ENCODE peak calls at places on chromosomes 16 and 17, in ten cellular contexts. J is RWPE1, V is upper lobe of right lung, H is heart left ventricle, R is BE2C, S is tibial nerve, T is A549, C is thoracic aorta, U is fibroblast of mammary gland, I is GM06990. L is an unnamed sample.

GRCh38 chr16:89658221-89658879 is 714 bp downstream of the SPATA33 start:
- DNase-seq in J (peak; percentile 30), V (no peak), H (no peak), R (peak; percentile 24), S (no peak), T (no peak), C (no peak), U (no peak), I (no peak), L (no peak)

GRCh38 chr16:35795361-35796029 is 2336.1 kb downstream of the TP53TG3F start:
- DNase-seq in J (no peak), V (peak; percentile 54), H (no peak), R (peak; percentile 86), S (no peak), T (no peak), C (no peak), U (no peak), I (no peak), L (no peak)

GRCh38 chr17:78357177-78357586 is 2.7 kb downstream of the SOCS3 start:
- DNase-seq in J (no peak), V (peak; percentile 78), H (peak; percentile 65), R (no peak), S (no peak), T (peak; percentile 55), C (no peak), U (peak; percentile 78), I (no peak), L (no peak)

GRCh38 chr17:69880591-69881112 is 194.4 kb upstream of the KCNJ16 start:
- DNase-seq in J (no peak), V (no peak), H (no peak), R (no peak), S (no peak), T (no peak), C (no peak), U (no peak), I (no peak), L (no peak)

GRCh38 chr17:46903762-46904672 is 18.9 kb upstream of the GOSR2 start:
- DNase-seq in J (no peak), V (peak; percentile 34), H (no peak), R (no peak), S (no peak), T (no peak), C (no peak), U (no peak), I (no peak), L (no peak)

GRCh38 chr17:57242148-57242547 is 14.2 kb upstream of the MSI2 start:
- DNase-seq in J (no peak), V (no peak), H (peak; percentile 40), R (no peak), S (no peak), T (no peak), C (no peak), U (no peak), I (no peak), L (no peak)

GRCh38 chr17:73887739-73888138 is 243.5 kb upstream of the SDK2 start:
- DNase-seq in J (no peak), V (no peak), H (no peak), R (no peak), S (no peak), T (no peak), C (no peak), U (no peak), I (no peak), L (no peak)

GRCh38 chr17:66255527-66255971 is 26.3 kb upstream of the APOH start:
- DNase-seq in J (no peak), V (no peak), H (no peak), R (no peak), S (no peak), T (no peak), C (no peak), U (no peak), I (no peak), L (no peak)

GRCh38 chr17:70369296-70369855 is 200.0 kb downstream of the KCNJ2 start:
- DNase-seq in J (no peak), V (no peak), H (no peak), R (no peak), S (no peak), T (no peak), C (no peak), U (no peak), I (no peak), L (no peak)

GRCh38 chr17:70172921-70173320 is 3.6 kb downstream of the KCNJ2 start:
- DNase-seq in J (no peak), V (no peak), H (no peak), R (no peak), S (no peak), T (no peak), C (no peak), U (no peak), I (no peak), L (no peak)

GRCh38 chr17:58302171-58302918 is 21.6 kb upstream of the MPO start:
- DNase-seq in J (no peak), V (peak; percentile 47), H (no peak), R (no peak), S (no peak), T (no peak), C (no peak), U (no peak), I (no peak), L (no peak)

GRCh38 chr16:66970775-66971725 is 10.0 kb downstream of the CES3 start:
- DNase-seq in J (peak; percentile 49), V (no peak), H (no peak), R (no peak), S (no peak), T (peak; percentile 39), C (no peak), U (peak; percentile 54), I (no peak), L (no peak)

GRCh38 chr16:28845173-28846079 is 722 bp downstream of the TUFM start:
- DNase-seq in J (no peak), V (no peak), H (no peak), R (no peak), S (no peak), T (peak; percentile 50), C (no peak), U (peak; percentile 45), I (no peak), L (peak; percentile 42)

GRCh38 chr17:40433551-40434384 is 9.5 kb upstream of the IGFBP4 start:
- DNase-seq in J (no peak), V (peak; percentile 52), H (no peak), R (peak; percentile 56), S (no peak), T (no peak), C (no peak), U (no peak), I (no peak), L (no peak)

GRCh38 chr16:75053791-75054555 is 55.1 kb downstream of the ZNRF1 start:
- DNase-seq in J (no peak), V (no peak), H (peak; percentile 65), R (peak; percentile 85), S (peak; percentile 37), T (peak; percentile 66), C (no peak), U (no peak), I (no peak), L (no peak)

DNA sequence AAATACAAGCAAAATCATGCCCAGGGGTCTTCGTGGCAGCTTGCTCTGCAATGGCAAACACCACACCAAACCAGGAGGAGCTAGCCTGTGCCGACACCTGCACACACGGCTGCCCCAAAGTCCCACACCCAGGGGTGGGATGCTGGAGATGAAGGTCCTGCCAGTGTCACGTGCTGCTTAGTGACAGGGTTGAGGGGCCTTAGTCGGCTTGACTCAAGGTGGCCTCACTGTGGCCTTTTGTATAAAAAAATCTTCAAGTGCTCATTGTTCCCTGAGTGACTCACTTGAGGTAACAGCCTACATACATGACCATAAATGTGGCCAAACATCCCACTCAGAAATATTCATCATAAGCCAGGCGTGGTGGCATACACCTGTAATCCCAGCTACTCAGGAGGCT is 7.3 kb downstream of the TRIM65 start:
- DNase-seq in J (no peak), V (no peak), H (no peak), R (no peak), S (no peak), T (no peak), C (no peak), U (no peak), I (no peak), L (no peak)
- TF ChIP-seq CTCF in J (no peak), V (no peak), H (no peak), R (no peak), S (no peak), T (no peak), C (no peak), U (no peak), I (no peak), L (no peak)

GRCh38 chr16:72532896-72533295 is 360.9 kb upstream of the PMFBP1 start:
- DNase-seq in J (no peak), V (no peak), H (no peak), R (no peak), S (no peak), T (no peak), C (no peak), U (no peak), I (no peak), L (no peak)

DNA sequence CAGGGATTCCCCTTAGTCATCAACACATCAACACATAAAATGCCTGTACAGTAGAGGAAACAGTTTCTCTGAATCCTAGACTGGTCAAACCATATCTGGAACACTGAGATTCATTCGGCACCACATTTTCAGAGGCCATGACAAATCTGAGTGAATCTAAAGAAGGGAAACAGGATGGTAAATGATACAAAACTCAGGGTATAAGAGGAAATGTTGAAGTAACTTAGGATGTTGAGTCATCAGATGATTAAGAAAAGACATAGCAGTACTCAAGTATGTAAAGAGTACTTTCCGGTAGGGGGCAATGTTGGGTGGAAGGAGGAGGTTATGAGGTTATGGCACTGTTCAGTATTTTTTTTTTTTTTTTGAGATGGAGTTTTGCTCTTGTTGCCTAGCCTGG is 358.5 kb upstream of the PMFBP1 start:
- DNase-seq in J (peak; percentile 26), V (no peak), H (no peak), R (no peak), S (no peak), T (peak; percentile 28), C (no peak), U (peak; percentile 85), I (no peak), L (no peak)
- TF ChIP-seq CTCF in J (no peak), V (no peak), H (no peak), R (no peak), S (no peak), T (peak; percentile 6), C (no peak), U (peak; percentile 55), I (peak; percentile 28), L (no peak)

GRCh38 chr17:34366051-34366450 is 3.0 kb upstream of the CCL1 start:
- DNase-seq in J (no peak), V (no peak), H (no peak), R (no peak), S (no peak), T (no peak), C (no peak), U (no peak), I (no peak), L (no peak)
- TF ChIP-seq CTCF in J (no peak), V (no peak), H (no peak), R (no peak), S (no peak), T (no peak), C (no peak), U (no peak), I (no peak), L (no peak)

DNA sequence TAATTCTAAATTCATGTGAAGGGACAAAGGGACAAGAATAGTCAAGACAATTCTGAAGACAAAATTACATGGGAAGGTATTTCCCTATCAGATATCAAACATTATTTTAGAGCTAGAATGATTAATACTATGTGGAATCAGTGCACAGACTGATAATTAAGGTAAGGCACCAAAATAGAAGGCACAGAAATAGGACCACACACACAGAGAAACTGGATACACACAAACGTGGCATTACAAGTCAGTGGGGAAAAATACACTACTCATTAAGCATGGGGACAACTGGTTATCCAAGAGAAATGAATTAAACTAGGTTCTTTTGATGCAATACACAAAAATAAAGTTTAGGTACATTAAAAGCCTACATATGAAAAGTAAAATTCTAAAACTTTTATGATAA is 132.8 kb upstream of the NETO2 start:
- DNase-seq in J (no peak), V (no peak), H (no peak), R (no peak), S (no peak), T (no peak), C (no peak), U (no peak), I (no peak), L (no peak)
- TF ChIP-seq CTCF in J (no peak), V (no peak), H (no peak), R (no peak), S (no peak), T (no peak), C (no peak), U (no peak), I (no peak), L (no peak)

L was measured in GM10248.